ENCODE peak calls at places on chromosome 18, in six cellular contexts. V, H, P, C, B and T are unnamed samples.

GRCh38 chr18:24027156-24027555 is 12.6 kb downstream of the TTC39C start:
- DNase-seq in H (no peak), P (no peak), B (no peak), V (no peak), C (no peak), T (no peak)

GRCh38 chr18:57797209-57797651 is 5.9 kb downstream of the ATP8B1 start:
- DNase-seq in V (no peak), B (no peak), P (no peak), C (no peak), H (peak), T (no peak)

GRCh38 chr18:54679318-54680149 is 88.5 kb downstream of the DYNAP start:
- DNase-seq in B (no peak), V (peak), H (peak), P (peak), C (no peak), T (no peak)

GRCh38 chr18:24187049-24187448 is 48.2 kb downstream of the CABYR start:
- DNase-seq in P (no peak), B (no peak), V (no peak), C (no peak), H (no peak), T (no peak)

GRCh38 chr18:54734059-54734458 is 94.2 kb upstream of the RAB27B start:
- DNase-seq in C (no peak), B (no peak), H (no peak), P (no peak), V (no peak), T (no peak)

GRCh38 chr18:67217551-67218166 is 298.9 kb downstream of the DSEL start:
- DNase-seq in B (peak), V (no peak), P (peak), C (no peak), H (peak), T (no peak)

GRCh38 chr18:75088622-75089211 is 120.2 kb downstream of the PTGR3 start:
- DNase-seq in H (no peak), P (no peak), C (no peak), V (no peak), B (peak), T (no peak)

GRCh38 chr18:24185805-24186204 is 46.9 kb downstream of the CABYR start:
- DNase-seq in C (no peak), H (no peak), B (no peak), P (no peak), V (no peak), T (no peak)

GRCh38 chr18:23181547-23181946 is 46.3 kb downstream of the CABLES1 start:
- DNase-seq in V (no peak), P (no peak), C (no peak), H (no peak), B (no peak), T (no peak)

GRCh38 chr18:79317718-79318117 is 78.0 kb upstream of the NFATC1 start:
- DNase-seq in P (no peak), B (no peak), C (no peak), V (no peak), H (no peak), T (no peak)

GRCh38 chr18:70024088-70024487 is 76.4 kb upstream of the CD226 start:
- DNase-seq in B (no peak), P (no peak), C (no peak), V (no peak), H (peak), T (no peak)

GRCh38 chr18:67359868-67360838 is 156.4 kb downstream of the DSEL start:
- DNase-seq in V (no peak), C (no peak), B (peak), P (peak), H (no peak), T (no peak)

GRCh38 chr18:11246883-11247282 is 97.5 kb upstream of the PIEZO2 start:
- DNase-seq in H (no peak), B (no peak), C (no peak), V (no peak), P (no peak), T (no peak)

GRCh38 chr18:31509571-31509970 is 11.6 kb downstream of the DSG2 start:
- DNase-seq in H (no peak), P (no peak), B (no peak), V (no peak), C (no peak), T (no peak)

GRCh38 chr18:28176674-28176932 is 327 bp downstream of the CDH2 start:
- DNase-seq in V (no peak), C (peak), P (no peak), B (no peak), H (peak), T (no peak)

GRCh38 chr18:57698571-57699276 is 77.1 kb upstream of the NARS1 start:
- DNase-seq in H (peak), V (no peak), P (no peak), C (no peak), B (no peak), T (no peak)

GRCh38 chr18:2627821-2628276 is 27.7 kb upstream of the SMCHD1 start:
- DNase-seq in C (no peak), B (peak), V (no peak), P (no peak), H (no peak), T (no peak)